ENCODE peak calls at places on chromosome 14, in nine cellular contexts. H is WERI-Rb-1; W is ovary; F is PC-9; B is upper lobe of right lung; N is neural progenitor cell; P is CD8-positive, alpha-beta T cell; M is GM23248; C is A673. T is an unnamed sample. For H3K27me3, the result is how much of the 10 kb centered on the place peaks cover.

GRCh38 chr14:64541261-64541970 is 875 bp downstream of the HSPA2 start:
- DNase-seq in H (no peak), W (peak), F (no peak), B (no peak), N (no peak), P (no peak), M (peak), C (no peak), T (peak)

GRCh38 chr14:72049462-72049861 is 117.2 kb downstream of the RGS6 start:
- DNase-seq in H (no peak), W (no peak), F (no peak), B (no peak), N (no peak), P (no peak), M (peak), C (peak), T (no peak)

GRCh38 chr14:74620497-74620921 is 8.5 kb upstream of the LTBP2 start:
- DNase-seq in H (no peak), W (no peak), F (peak), B (no peak), N (no peak), P (peak), M (peak), C (no peak), T (no peak)

GRCh38 chr14:90491221-90491867 is 94.5 kb downstream of the CALM1 start:
- DNase-seq in H (no peak), W (peak), F (no peak), B (no peak), N (no peak), P (no peak), M (peak), C (peak), T (peak)

GRCh38 chr14:57692671-57693070 is 173.2 kb downstream of the SLC35F4 start:
- DNase-seq in H (no peak), W (no peak), F (no peak), B (no peak), N (peak), P (no peak), M (peak), C (peak), T (no peak)

GRCh38 chr14:26363689-26364088 is 234.1 kb downstream of the NOVA1 start:
- DNase-seq in H (no peak), W (no peak), F (no peak), B (no peak), N (no peak), P (no peak), M (no peak), C (no peak), T (no peak)

GRCh38 chr14:51834218-51834617 is 26.2 kb upstream of the GNG2 start:
- DNase-seq in H (no peak), W (no peak), F (no peak), B (no peak), N (no peak), P (no peak), M (no peak), C (no peak), T (no peak)

GRCh38 chr14:104972301-104973211 is 5.6 kb downstream of the AHNAK2 start:
- DNase-seq in H (peak), W (peak), F (peak), B (peak), N (no peak), P (no peak), M (peak), C (no peak), T (peak)

GRCh38 chr14:28813810-28814209 is 47.2 kb downstream of the FOXG1 start:
- DNase-seq in H (no peak), W (no peak), F (no peak), B (no peak), N (no peak), P (no peak), M (peak), C (no peak), T (no peak)

GRCh38 chr14:100737526-100737925 is 10.8 kb downstream of the DLK1 start:
- DNase-seq in H (no peak), W (peak), F (no peak), B (peak), N (no peak), P (no peak), M (no peak), C (no peak), T (no peak)

GRCh38 chr14:104085032-104085888 is at the start of gene ASPG:
- DNase-seq in H (no peak), W (peak), F (no peak), B (peak), N (peak), P (no peak), M (no peak), C (no peak), T (peak)

GRCh38 chr14:63677891-63678379 is 36.3 kb upstream of the WDR89 start:
- DNase-seq in H (no peak), W (no peak), F (peak), B (no peak), N (no peak), P (no peak), M (peak), C (peak), T (no peak)

GRCh38 chr14:68397371-68397779 is 395.5 kb downstream of the ZFP36L1 start:
- DNase-seq in H (no peak), W (peak), F (no peak), B (peak), N (no peak), P (no peak), M (no peak), C (no peak), T (peak)

GRCh38 chr14:104277416-104278213 is 139.2 kb downstream of the KIF26A start:
- DNase-seq in H (no peak), W (no peak), F (no peak), B (peak), N (no peak), P (no peak), M (no peak), C (no peak), T (peak)

GRCh38 chr14:26281280-26281998 is 316.4 kb downstream of the NOVA1 start:
- DNase-seq in H (no peak), W (no peak), F (peak), B (no peak), N (no peak), P (no peak), M (peak), C (peak), T (no peak)

GRCh38 chr14:98907981-98908544 is 363.9 kb downstream of the BCL11B start:
- DNase-seq in H (no peak), W (no peak), F (no peak), B (no peak), N (peak), P (no peak), M (no peak), C (no peak), T (no peak)

GRCh38 chr14:103626150-103626850 is 2.7 kb upstream of the KLC1 start:
- DNase-seq in H (no peak), W (no peak), F (no peak), B (no peak), N (no peak), P (no peak), M (peak), C (no peak), T (no peak)

GRCh38 chr14:57389646-57390036 is 745 bp upstream of the NAA30 start:
- DNase-seq in H (peak), W (no peak), F (no peak), B (no peak), N (no peak), P (no peak), M (no peak), C (no peak), T (no peak)

GRCh38 chr14:30607156-30607780 is 14.9 kb upstream of the SCFD1 start:
- DNase-seq in H (no peak), W (no peak), F (no peak), B (no peak), N (no peak), P (no peak), M (peak), C (no peak), T (no peak)

GRCh38 chr14:68523326-68523610 is 269.6 kb downstream of the ZFP36L1 start:
- DNase-seq in H (no peak), W (peak), F (no peak), B (no peak), N (no peak), P (no peak), M (no peak), C (no peak), T (no peak)

GRCh38 chr14:90500665-90501370 is 104.0 kb downstream of the CALM1 start:
- DNase-seq in H (no peak), W (no peak), F (no peak), B (peak), N (peak), P (no peak), M (no peak), C (no peak), T (no peak)

GRCh38 chr14:89955418-89956293 is at the start of gene TDP1:
- DNase-seq in H (peak), W (peak), F (peak), B (peak), N (peak), P (peak), M (peak), C (peak), T (peak)

GRCh38 chr14:104899781-104900180 is 24.9 kb upstream of the PLD4 start:
- DNase-seq in H (no peak), W (no peak), F (no peak), B (no peak), N (no peak), P (no peak), M (no peak), C (no peak), T (no peak)

GRCh38 chr14:103395245-103395644 is 10.0 kb downstream of the MARK3 start:
- DNase-seq in H (no peak), W (no peak), F (no peak), B (no peak), N (no peak), P (no peak), M (peak), C (no peak), T (no peak)

GRCh38 chr14:101002738-101003137 is 99.2 kb upstream of the RTL1 start:
- DNase-seq in H (no peak), W (no peak), F (no peak), B (no peak), N (no peak), P (no peak), M (no peak), C (no peak), T (no peak)

GRCh38 chr14:106039400-106039799 is 513.0 kb downstream of the TMEM121 start:
- DNase-seq in H (no peak), W (no peak), F (no peak), B (peak), N (no peak), P (peak), M (no peak), C (peak), T (no peak)

GRCh38 chr14:69953266-69953905 is 74.2 kb downstream of the SMOC1 start:
- DNase-seq in H (no peak), W (no peak), F (no peak), B (no peak), N (no peak), P (no peak), M (no peak), C (no peak), T (no peak)

GRCh38 chr14:24356208-24356607 is 11.8 kb upstream of the NFATC4 start:
- DNase-seq in H (no peak), W (no peak), F (no peak), B (no peak), N (no peak), P (no peak), M (no peak), C (no peak), T (no peak)
- H3K27me3 ChIP-seq in H (under half), W (under half), F (under half), B (under half), N (half or more), P (under half), M (under half), C (under half), T (under half)

GRCh38 chr14:76518366-76518765 is 142.4 kb downstream of the ESRRB start:
- DNase-seq in H (no peak), W (no peak), F (no peak), B (no peak), N (no peak), P (no peak), M (no peak), C (peak), T (no peak)

GRCh38 chr14:76516884-76517283 is 140.9 kb downstream of the ESRRB start:
- DNase-seq in H (peak), W (no peak), F (no peak), B (peak), N (no peak), P (no peak), M (no peak), C (peak), T (no peak)

GRCh38 chr14:76510255-76510654 is 134.3 kb downstream of the ESRRB start:
- DNase-seq in H (no peak), W (no peak), F (no peak), B (peak), N (no peak), P (no peak), M (no peak), C (no peak), T (no peak)

GRCh38 chr14:76509291-76509690 is 133.4 kb downstream of the ESRRB start:
- DNase-seq in H (no peak), W (no peak), F (no peak), B (no peak), N (no peak), P (no peak), M (no peak), C (no peak), T (no peak)

GRCh38 chr14:76514599-76514998 is 138.7 kb downstream of the ESRRB start:
- DNase-seq in H (peak), W (no peak), F (no peak), B (peak), N (no peak), P (no peak), M (peak), C (peak), T (no peak)
- H3K27me3 ChIP-seq in H (under half), W (under half), F (half or more), B (under half), N (under half), P (under half), M (under half), C (under half), T (under half)

GRCh38 chr14:35998303-35998702 is 172.2 kb downstream of the BRMS1L start:
- DNase-seq in H (no peak), W (no peak), F (no peak), B (no peak), N (no peak), P (no peak), M (no peak), C (no peak), T (no peak)
- H3K27me3 ChIP-seq in H (half or more), W (under half), F (under half), B (under half), N (under half), P (under half), M (under half), C (under half), T (under half)

GRCh38 chr14:61953602-61954001 is 191.4 kb downstream of the SNAPC1 start:
- DNase-seq in H (no peak), W (no peak), F (no peak), B (no peak), N (no peak), P (no peak), M (no peak), C (no peak), T (no peak)

GRCh38 chr14:61959348-61959747 is 197.1 kb downstream of the SNAPC1 start:
- DNase-seq in H (no peak), W (no peak), F (no peak), B (no peak), N (no peak), P (no peak), M (no peak), C (no peak), T (no peak)

GRCh38 chr14:61956517-61956916 is 194.3 kb downstream of the SNAPC1 start:
- DNase-seq in H (no peak), W (no peak), F (no peak), B (no peak), N (no peak), P (no peak), M (no peak), C (no peak), T (no peak)
- H3K27me3 ChIP-seq in H (under half), W (under half), F (under half), B (under half), N (under half), P (under half), M (under half), C (under half), T (under half)

T was measured in left ventricle myocardium inferior.